ENCODE peak calls at places on chromosomes 6 and 20, in ten cellular contexts. A is right lobe of liver, T is HCT116, K is NB4, D is ovary, B is tibial nerve, V is uterus, G is transverse colon, E is adrenal gland, Q is testis. L is an unnamed sample.
A peak's percentile ranks its signal among the peaks of the same experiment; 100 is the strongest.

GRCh38 chr20:18252597-18253451 is 35.5 kb upstream of the ZNF133 start:
- DNase-seq in D (no peak), V (no peak), G (no peak), T (peak; percentile 73), Q (no peak), K (no peak), E (no peak), B (no peak), A (no peak), L (no peak)

GRCh38 chr20:63107449-63108200 is 100.9 kb upstream of the BHLHE23 start:
- DNase-seq in Q (no peak), B (no peak), E (no peak), G (no peak), K (no peak), A (no peak), T (no peak), V (no peak), D (no peak), L (no peak)

GRCh38 chr20:49281059-49281912 is 3.4 kb upstream of the ZNFX1 start:
- DNase-seq in A (no peak), V (no peak), T (no peak), Q (no peak), B (no peak), D (no peak), E (no peak), K (peak; percentile 89), G (no peak), L (no peak)

GRCh38 chr6:95785785-95786184 is 208.4 kb downstream of the MANEA start:
- DNase-seq in T (no peak), V (no peak), B (no peak), Q (no peak), A (no peak), D (no peak), E (no peak), K (no peak), G (no peak), L (no peak)

GRCh38 chr6:120992257-120992656 is 342.0 kb downstream of the TBC1D32 start:
- DNase-seq in E (no peak), T (no peak), K (no peak), D (no peak), G (no peak), B (no peak), A (no peak), V (no peak), Q (no peak), L (no peak)

GRCh38 chr20:8372819-8373218 is 240.8 kb downstream of the PLCB1 start:
- DNase-seq in T (no peak), B (no peak), K (peak; percentile 13), G (no peak), Q (no peak), A (no peak), E (no peak), V (no peak), D (no peak), L (no peak)

GRCh38 chr6:47179286-47179685 is 130.4 kb downstream of the TNFRSF21 start:
- DNase-seq in K (no peak), B (no peak), Q (no peak), V (no peak), G (no peak), T (no peak), D (no peak), A (no peak), E (no peak), L (no peak)

GRCh38 chr20:20407891-20408805 is 40.2 kb downstream of the INSM1 start:
- DNase-seq in E (no peak), D (no peak), B (no peak), K (peak; percentile 25), Q (no peak), T (peak; percentile 3), V (no peak), A (no peak), G (no peak), L (no peak)

GRCh38 chr20:63230800-63231268 is 4.9 kb upstream of the BIRC7 start:
- DNase-seq in G (peak; percentile 32), K (peak; percentile 41), V (peak; percentile 40), A (peak; percentile 70), Q (peak; percentile 83), B (peak; percentile 38), T (no peak), D (peak; percentile 41), E (peak; percentile 38), L (no peak)

GRCh38 chr6:34341481-34341971 is 50.9 kb downstream of the NUDT3 start:
- DNase-seq in B (no peak), G (no peak), V (peak; percentile 37), D (no peak), K (peak; percentile 16), Q (no peak), E (no peak), A (no peak), T (no peak), L (no peak)

GRCh38 chr20:2869381-2869780 is 3.9 kb upstream of the PTPRA start:
- DNase-seq in Q (no peak), E (no peak), T (no peak), B (no peak), G (no peak), D (no peak), K (no peak), A (no peak), V (no peak), L (no peak)

GRCh38 chr6:37516076-37516919 is 16.6 kb upstream of the CCDC167 start:
- DNase-seq in V (no peak), G (peak; percentile 56), D (no peak), Q (peak; percentile 50), A (peak; percentile 64), E (peak; percentile 60), B (peak; percentile 8), T (no peak), K (peak; percentile 58), L (no peak)

GRCh38 chr6:145115638-145116037 is 619.7 kb downstream of the EPM2A start:
- DNase-seq in T (no peak), K (no peak), G (no peak), V (no peak), A (no peak), E (no peak), Q (no peak), B (no peak), D (no peak), L (no peak)

GRCh38 chr20:49400904-49401303 is 81.6 kb downstream of the KCNB1 start:
- DNase-seq in G (no peak), Q (peak; percentile 58), T (no peak), A (no peak), V (peak; percentile 59), E (no peak), B (peak; percentile 67), K (no peak), D (no peak), L (no peak)

GRCh38 chr6:170291271-170292110 is 613 bp upstream of the DLL1 start:
- DNase-seq in V (peak; percentile 75), A (peak; percentile 84), G (peak; percentile 74), D (no peak), B (peak; percentile 51), T (no peak), K (peak; percentile 94), E (no peak), Q (peak; percentile 64), L (no peak)

GRCh38 chr20:3046677-3047462 is 1.0 kb downstream of the MRPS26 start:
- DNase-seq in T (peak; percentile 34), Q (no peak), K (no peak), A (no peak), B (no peak), G (no peak), E (no peak), D (no peak), V (no peak), L (no peak)

GRCh38 chr6:14924126-14925024 is 321.5 kb upstream of the JARID2 start:
- DNase-seq in E (no peak), V (no peak), T (no peak), G (no peak), K (no peak), B (no peak), D (no peak), A (no peak), Q (no peak), L (no peak)

GRCh38 chr20:37396520-37397075 is 50.7 kb downstream of the SRC start:
- DNase-seq in A (no peak), T (no peak), B (no peak), V (no peak), G (no peak), E (no peak), D (no peak), Q (no peak), K (peak; percentile 83), L (no peak)
- H3K4me3 ChIP-seq in A (no peak overlapping the region), T (no peak overlapping the region), B (no peak overlapping the region), V (no peak overlapping the region), G (no peak overlapping the region), E (no peak overlapping the region), D (no peak overlapping the region), Q (no peak overlapping the region), K (no peak overlapping the region), L (no peak overlapping the region)

DNA sequence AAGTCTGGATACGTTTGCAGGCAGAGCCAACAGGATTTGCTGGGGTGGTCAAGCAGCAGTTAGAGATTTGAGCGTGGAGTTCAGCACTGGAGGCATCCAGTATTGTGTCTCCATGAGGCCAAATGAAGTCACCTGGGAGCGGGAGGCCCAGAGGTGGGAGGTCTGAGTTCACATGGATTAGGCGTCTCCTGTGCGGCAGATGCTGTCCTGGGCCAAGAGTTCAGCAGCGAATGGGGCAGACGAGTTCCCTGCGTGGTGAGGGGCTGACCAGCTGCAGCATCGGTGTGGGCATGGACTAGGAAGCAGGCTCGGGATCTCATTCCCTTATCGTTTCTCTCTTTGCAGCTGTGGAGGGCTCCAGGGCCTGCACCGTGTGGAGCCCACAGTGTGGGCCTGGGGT is 66.2 kb downstream of the BCAS4 start:
- DNase-seq in E (no peak), B (no peak), A (no peak), Q (no peak), G (no peak), K (no peak), V (no peak), D (no peak), T (no peak), L (no peak)
- TF ChIP-seq POLR2A in E (no peak), B (no peak), A (no peak), Q (no peak), G (no peak), K (no peak), V (no peak), D (no peak), T (no peak), L (no peak)

DNA sequence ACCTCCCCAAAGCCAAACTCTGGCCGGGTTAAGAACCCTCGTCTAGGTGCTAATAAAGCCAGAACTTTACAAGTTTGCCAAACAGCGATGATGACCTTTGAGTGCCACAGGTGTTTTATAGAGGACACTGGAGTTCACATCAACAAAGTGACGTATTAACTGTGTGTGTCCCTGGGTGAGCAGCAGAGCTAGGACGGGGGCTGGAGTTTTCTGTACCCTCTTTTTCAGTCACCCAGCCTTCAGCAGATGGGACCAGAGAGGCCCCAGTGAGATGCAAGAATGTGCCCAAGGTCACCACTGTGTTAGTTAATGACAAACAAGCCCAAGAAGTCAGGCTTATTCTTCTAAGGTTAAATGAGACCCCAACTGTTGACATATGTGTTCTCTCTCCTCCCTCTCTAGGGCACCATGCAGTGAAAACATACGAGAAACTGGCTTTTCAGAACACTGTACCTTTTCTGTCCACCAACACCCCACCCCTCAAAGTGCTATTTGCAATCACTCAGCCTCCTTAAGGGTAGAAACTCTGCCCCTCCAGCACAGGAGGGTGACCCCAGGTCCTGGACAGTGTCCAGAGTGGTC is 5.3 kb downstream of the SDC4 start:
- DNase-seq in D (no peak), A (no peak), K (no peak), E (no peak), Q (no peak), B (no peak), V (no peak), T (no peak), G (no peak), L (no peak)
- H3K4me3 ChIP-seq in D (no peak overlapping the region), A (peak overlapping the region; percentile 90), K (no peak overlapping the region), E (no peak overlapping the region), Q (no peak overlapping the region), B (no peak overlapping the region), V (no peak overlapping the region), T (peak overlapping the region; percentile 82), G (peak overlapping the region; percentile 58), L (peak overlapping the region; percentile 87)

GRCh38 chr6:44868905-44869304 is 459.2 kb upstream of the RUNX2 start:
- DNase-seq in Q (no peak), T (no peak), G (no peak), V (no peak), E (no peak), A (no peak), K (no peak), B (no peak), D (no peak), L (no peak)
- TF ChIP-seq POLR2A in Q (no peak), T (no peak), G (no peak), V (no peak), E (no peak), A (no peak), K (no peak), B (no peak), D (no peak), L (no peak)

L was measured in esophagus squamous epithelium.